ENCODE peak calls at places on chromosome 10, in eight cellular contexts. A, Q, V, W, K, N, E and M are unnamed samples.

GRCh38 chr10:60611291-60611747 is 167.0 kb upstream of the CDK1 start:
- DNase-seq in A (no peak), Q (peak; percentile 86), V (no peak), W (peak; percentile 62), K (no peak), N (peak; percentile 82), E (no peak), M (peak; percentile 65)

GRCh38 chr10:88196298-88196697 is 332.9 kb downstream of the PTEN start:
- DNase-seq in A (no peak), Q (no peak), V (no peak), W (no peak), K (no peak), N (no peak), E (no peak), M (no peak)

GRCh38 chr10:119029613-119030420 is at the start of gene NANOS1:
- DNase-seq in A (no peak), Q (peak; percentile 19), V (no peak), W (no peak), K (peak; percentile 30), N (no peak), E (no peak), M (no peak)

GRCh38 chr10:87842776-87843497 is 20.4 kb downstream of the KLLN start:
- DNase-seq in A (no peak), Q (peak; percentile 68), V (no peak), W (peak; percentile 44), K (no peak), N (no peak), E (no peak), M (peak; percentile 63)

GRCh38 chr10:89419548-89419947 is 5.2 kb downstream of the IFIT5 start:
- DNase-seq in A (no peak), Q (no peak), V (no peak), W (peak; percentile 21), K (no peak), N (no peak), E (no peak), M (no peak)

GRCh38 chr10:125823663-125824251 is 411 bp downstream of the BCCIP start:
- DNase-seq in A (no peak), Q (no peak), V (no peak), W (peak; percentile 21), K (no peak), N (no peak), E (no peak), M (peak; percentile 20)

GRCh38 chr10:103265712-103266329 is 11.1 kb upstream of the INA start:
- DNase-seq in A (no peak), Q (peak; percentile 69), V (peak; percentile 64), W (peak; percentile 71), K (peak; percentile 23), N (no peak), E (no peak), M (peak; percentile 68)

GRCh38 chr10:68106656-68107055 is 2.6 kb upstream of the MYPN start:
- DNase-seq in A (no peak), Q (peak; percentile 83), V (no peak), W (peak; percentile 68), K (no peak), N (peak; percentile 82), E (no peak), M (peak; percentile 69)

GRCh38 chr10:74917481-74918077 is 91.2 kb downstream of the KAT6B start:
- DNase-seq in A (no peak), Q (peak; percentile 49), V (no peak), W (peak; percentile 42), K (no peak), N (peak; percentile 68), E (no peak), M (peak; percentile 50)

GRCh38 chr10:130416334-130416950 is 280.3 kb downstream of the GLRX3 start:
- DNase-seq in A (no peak), Q (no peak), V (no peak), W (no peak), K (no peak), N (no peak), E (no peak), M (no peak)

GRCh38 chr10:133326745-133327650 is 9.7 kb downstream of the CALY start:
- DNase-seq in A (no peak), Q (no peak), V (no peak), W (no peak), K (no peak), N (no peak), E (no peak), M (no peak)

GRCh38 chr10:29163746-29164145 is 125.1 kb upstream of the LYZL1 start:
- DNase-seq in A (no peak), Q (peak; percentile 83), V (no peak), W (peak; percentile 55), K (no peak), N (no peak), E (no peak), M (peak; percentile 29)

GRCh38 chr10:97138174-97138573 is 47.6 kb downstream of the SLIT1 start:
- DNase-seq in A (no peak), Q (no peak), V (no peak), W (no peak), K (no peak), N (no peak), E (no peak), M (no peak)

GRCh38 chr10:66629976-66630375 is 295.9 kb upstream of the LRRTM3 start:
- DNase-seq in A (no peak), Q (no peak), V (no peak), W (no peak), K (no peak), N (peak; percentile 44), E (no peak), M (peak; percentile 15)

GRCh38 chr10:79238606-79239005 is 108.7 kb upstream of the PPIF start:
- DNase-seq in A (no peak), Q (no peak), V (no peak), W (peak; percentile 36), K (no peak), N (no peak), E (no peak), M (no peak)

GRCh38 chr10:25758041-25758457 is 176.0 kb upstream of the MYO3A start:
- DNase-seq in A (no peak), Q (peak; percentile 40), V (no peak), W (no peak), K (no peak), N (no peak), E (no peak), M (peak; percentile 13)

GRCh38 chr10:69316313-69317059 is 38.2 kb downstream of the HK1 start:
- DNase-seq in A (no peak), Q (peak; percentile 23), V (no peak), W (peak; percentile 61), K (peak; percentile 63), N (peak; percentile 58), E (no peak), M (peak; percentile 69)